ENCODE peak calls at places on chromosomes 1 and 21, in five cellular contexts. One of them, this sample, is unnamed.

GRCh38 chr1:15459771-15460719 is 3.5 kb downstream of the CELA2A start:
- DNase-seq in AG04450: no peak
- DNase-seq in glutamatergic neuron: peak
- DNase-seq in HTR-8/SVneo: no peak
- DNase-seq in SIG-M5: no peak
- DNase-seq in this sample: no peak

GRCh38 chr21:33685613-33686197 is 43.4 kb downstream of the ITSN1 start:
- DNase-seq in AG04450: peak
- DNase-seq in glutamatergic neuron: no peak
- DNase-seq in HTR-8/SVneo: peak
- DNase-seq in SIG-M5: no peak
- DNase-seq in this sample: peak

GRCh38 chr1:46224966-46225365 is 21.8 kb downstream of the LURAP1 start:
- DNase-seq in AG04450: no peak
- DNase-seq in glutamatergic neuron: no peak
- DNase-seq in HTR-8/SVneo: no peak
- DNase-seq in SIG-M5: no peak
- DNase-seq in this sample: no peak

GRCh38 chr1:82269466-82269865 is 468.7 kb downstream of the ADGRL2 start:
- DNase-seq in AG04450: no peak
- DNase-seq in glutamatergic neuron: no peak
- DNase-seq in HTR-8/SVneo: peak
- DNase-seq in SIG-M5: no peak
- DNase-seq in this sample: peak

GRCh38 chr1:14743368-14743767 is 144.9 kb downstream of the KAZN start:
- DNase-seq in AG04450: no peak
- DNase-seq in glutamatergic neuron: no peak
- DNase-seq in HTR-8/SVneo: no peak
- DNase-seq in SIG-M5: no peak
- DNase-seq in this sample: no peak

GRCh38 chr1:23718482-23718881 is 24.8 kb upstream of the ELOA start:
- DNase-seq in AG04450: no peak
- DNase-seq in glutamatergic neuron: peak
- DNase-seq in HTR-8/SVneo: peak
- DNase-seq in SIG-M5: no peak
- DNase-seq in this sample: no peak

GRCh38 chr1:185213086-185213485 is 56.1 kb downstream of the SWT1 start:
- DNase-seq in AG04450: peak
- DNase-seq in glutamatergic neuron: no peak
- DNase-seq in HTR-8/SVneo: no peak
- DNase-seq in SIG-M5: no peak
- DNase-seq in this sample: peak

GRCh38 chr1:189819751-189820150 is 657.9 kb downstream of the BRINP3 start:
- DNase-seq in AG04450: no peak
- DNase-seq in glutamatergic neuron: no peak
- DNase-seq in HTR-8/SVneo: no peak
- DNase-seq in SIG-M5: no peak
- DNase-seq in this sample: no peak

GRCh38 chr21:26849428-26850115 is 4.4 kb upstream of the ADAMTS1 start:
- DNase-seq in AG04450: no peak
- DNase-seq in glutamatergic neuron: no peak
- DNase-seq in HTR-8/SVneo: no peak
- DNase-seq in SIG-M5: no peak
- DNase-seq in this sample: no peak

GRCh38 chr21:44382536-44382935 is 29.1 kb downstream of the TRPM2 start:
- DNase-seq in AG04450: no peak
- DNase-seq in glutamatergic neuron: no peak
- DNase-seq in HTR-8/SVneo: no peak
- DNase-seq in SIG-M5: no peak
- DNase-seq in this sample: no peak

GRCh38 chr1:64484651-64485050 is 14.7 kb downstream of the CACHD1 start:
- DNase-seq in AG04450: no peak
- DNase-seq in glutamatergic neuron: no peak
- DNase-seq in HTR-8/SVneo: no peak
- DNase-seq in SIG-M5: no peak
- DNase-seq in this sample: no peak

GRCh38 chr1:236534164-236534651 is 10.4 kb downstream of the LGALS8 start:
- DNase-seq in AG04450: no peak
- DNase-seq in glutamatergic neuron: no peak
- DNase-seq in HTR-8/SVneo: peak
- DNase-seq in SIG-M5: no peak
- DNase-seq in this sample: peak

GRCh38 chr1:185987611-185988441 is 253.6 kb downstream of the HMCN1 start:
- DNase-seq in AG04450: no peak
- DNase-seq in glutamatergic neuron: no peak
- DNase-seq in HTR-8/SVneo: no peak
- DNase-seq in SIG-M5: no peak
- DNase-seq in this sample: no peak

This sample was measured in skeletal muscle cell.